ENCODE peak calls at places on chromosomes 1 and 21, in six cellular contexts. One of them, this sample, is unnamed.

GRCh38 chr1:219123041-219123440 is 50.6 kb upstream of the LYPLAL1 start:
- DNase-seq in SK-N-SH: no peak
- DNase-seq in uterus: peak; percentile 37
- DNase-seq in adrenal gland: no peak
- DNase-seq in pancreas: no peak
- DNase-seq in cardiac muscle cell: no peak
- DNase-seq in this sample: peak; percentile 25

GRCh38 chr1:246726881-246727280 is 2.7 kb downstream of the SCCPDH start:
- DNase-seq in SK-N-SH: no peak
- DNase-seq in uterus: no peak
- DNase-seq in adrenal gland: no peak
- DNase-seq in pancreas: no peak
- DNase-seq in cardiac muscle cell: no peak
- DNase-seq in this sample: no peak

GRCh38 chr1:58848818-58849411 is 65.1 kb upstream of the JUN start:
- DNase-seq in SK-N-SH: peak; percentile 23
- DNase-seq in uterus: peak; percentile 76
- DNase-seq in adrenal gland: peak; percentile 95
- DNase-seq in pancreas: peak; percentile 23
- DNase-seq in cardiac muscle cell: no peak
- DNase-seq in this sample: peak; percentile 82

GRCh38 chr1:2314297-2314802 is 77.0 kb downstream of the MORN1 start:
- DNase-seq in SK-N-SH: peak; percentile 93
- DNase-seq in uterus: peak; percentile 70
- DNase-seq in adrenal gland: peak; percentile 48
- DNase-seq in pancreas: peak; percentile 50
- DNase-seq in cardiac muscle cell: peak; percentile 92
- DNase-seq in this sample: peak; percentile 83

GRCh38 chr1:114457675-114458074 is 53.3 kb downstream of the TRIM33 start:
- DNase-seq in SK-N-SH: no peak
- DNase-seq in uterus: no peak
- DNase-seq in adrenal gland: no peak
- DNase-seq in pancreas: no peak
- DNase-seq in cardiac muscle cell: no peak
- DNase-seq in this sample: no peak

GRCh38 chr1:8862528-8862927 is 16.0 kb downstream of the ENO1 start:
- DNase-seq in SK-N-SH: peak; percentile 63
- DNase-seq in uterus: no peak
- DNase-seq in adrenal gland: no peak
- DNase-seq in pancreas: no peak
- DNase-seq in cardiac muscle cell: no peak
- DNase-seq in this sample: no peak

GRCh38 chr21:33587792-33588484 is 546 bp downstream of the DONSON start:
- DNase-seq in SK-N-SH: no peak
- DNase-seq in uterus: peak; percentile 41
- DNase-seq in adrenal gland: peak; percentile 25
- DNase-seq in pancreas: peak; percentile 30
- DNase-seq in cardiac muscle cell: peak; percentile 31
- DNase-seq in this sample: peak; percentile 49

GRCh38 chr1:174877208-174877673 is 122.5 kb upstream of the CACYBP start:
- DNase-seq in SK-N-SH: no peak
- DNase-seq in uterus: no peak
- DNase-seq in adrenal gland: no peak
- DNase-seq in pancreas: peak; percentile 51
- DNase-seq in cardiac muscle cell: no peak
- DNase-seq in this sample: no peak

GRCh38 chr1:49102752-49103151 is 326.1 kb upstream of the BEND5 start:
- DNase-seq in SK-N-SH: no peak
- DNase-seq in uterus: no peak
- DNase-seq in adrenal gland: no peak
- DNase-seq in pancreas: no peak
- DNase-seq in cardiac muscle cell: no peak
- DNase-seq in this sample: no peak

GRCh38 chr1:236534164-236534651 is 10.4 kb downstream of the LGALS8 start:
- DNase-seq in SK-N-SH: no peak
- DNase-seq in uterus: no peak
- DNase-seq in adrenal gland: no peak
- DNase-seq in pancreas: no peak
- DNase-seq in cardiac muscle cell: no peak
- DNase-seq in this sample: no peak

GRCh38 chr1:223227486-223228196 is 84.6 kb upstream of the TLR5 start:
- DNase-seq in SK-N-SH: no peak
- DNase-seq in uterus: no peak
- DNase-seq in adrenal gland: no peak
- DNase-seq in pancreas: no peak
- DNase-seq in cardiac muscle cell: no peak
- DNase-seq in this sample: no peak

DNA sequence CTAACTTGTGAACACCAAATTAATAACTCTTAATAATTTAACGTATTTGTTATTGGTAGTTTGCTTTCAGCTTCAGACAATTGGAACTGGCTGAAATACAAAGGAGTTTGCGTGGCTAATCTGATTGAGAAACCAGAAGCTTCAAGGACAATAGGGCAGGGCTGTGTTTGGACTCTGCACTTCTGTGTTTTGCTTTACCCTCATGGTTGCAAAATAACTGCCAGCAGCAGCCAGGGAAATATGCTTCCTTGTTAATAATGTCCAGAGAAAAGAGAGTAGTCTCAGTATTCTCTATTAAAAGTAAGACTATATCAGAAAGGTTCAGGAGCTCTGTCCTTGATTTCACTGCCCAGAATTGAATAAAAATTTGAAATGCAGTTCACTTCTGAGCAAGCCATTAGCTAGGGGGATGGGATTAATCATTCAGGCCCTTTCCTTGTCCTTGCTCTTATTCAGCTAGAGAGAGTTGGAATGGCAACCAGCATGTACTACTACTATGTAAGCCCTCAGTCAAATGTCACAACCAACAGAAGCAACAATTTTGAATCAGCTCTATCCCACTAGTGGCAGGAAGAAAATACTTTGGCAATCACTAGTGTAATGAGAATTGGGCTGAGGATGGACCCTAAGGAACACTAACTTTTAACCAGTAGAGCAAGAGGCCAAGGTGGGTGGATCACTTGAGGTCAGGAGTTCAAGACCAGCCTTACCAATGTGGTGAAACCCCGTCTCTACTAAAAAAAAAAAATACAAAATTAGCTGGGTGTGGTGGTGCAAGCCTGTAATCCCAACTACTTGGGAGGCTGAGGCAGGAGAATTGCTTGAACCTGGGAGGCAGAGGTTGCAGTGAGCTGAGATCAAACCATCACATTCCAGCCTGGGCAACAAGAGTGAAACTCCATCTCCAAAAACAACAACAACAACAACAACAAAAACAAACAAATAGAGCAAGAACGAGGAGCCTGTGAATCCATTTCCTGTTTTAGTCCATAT is 76.8 kb downstream of the POU2F1 start:
- DNase-seq in SK-N-SH: no peak
- DNase-seq in uterus: no peak
- DNase-seq in adrenal gland: peak; percentile 76
- DNase-seq in pancreas: peak; percentile 22
- DNase-seq in cardiac muscle cell: no peak
- DNase-seq in this sample: no peak
- H3K4me3 ChIP-seq in SK-N-SH: no peak overlapping the region
- H3K4me3 ChIP-seq in uterus: no peak overlapping the region
- H3K4me3 ChIP-seq in adrenal gland: no peak overlapping the region
- H3K4me3 ChIP-seq in pancreas: no peak overlapping the region
- H3K4me3 ChIP-seq in cardiac muscle cell: no peak overlapping the region
- H3K4me3 ChIP-seq in this sample: no peak overlapping the region

DNA sequence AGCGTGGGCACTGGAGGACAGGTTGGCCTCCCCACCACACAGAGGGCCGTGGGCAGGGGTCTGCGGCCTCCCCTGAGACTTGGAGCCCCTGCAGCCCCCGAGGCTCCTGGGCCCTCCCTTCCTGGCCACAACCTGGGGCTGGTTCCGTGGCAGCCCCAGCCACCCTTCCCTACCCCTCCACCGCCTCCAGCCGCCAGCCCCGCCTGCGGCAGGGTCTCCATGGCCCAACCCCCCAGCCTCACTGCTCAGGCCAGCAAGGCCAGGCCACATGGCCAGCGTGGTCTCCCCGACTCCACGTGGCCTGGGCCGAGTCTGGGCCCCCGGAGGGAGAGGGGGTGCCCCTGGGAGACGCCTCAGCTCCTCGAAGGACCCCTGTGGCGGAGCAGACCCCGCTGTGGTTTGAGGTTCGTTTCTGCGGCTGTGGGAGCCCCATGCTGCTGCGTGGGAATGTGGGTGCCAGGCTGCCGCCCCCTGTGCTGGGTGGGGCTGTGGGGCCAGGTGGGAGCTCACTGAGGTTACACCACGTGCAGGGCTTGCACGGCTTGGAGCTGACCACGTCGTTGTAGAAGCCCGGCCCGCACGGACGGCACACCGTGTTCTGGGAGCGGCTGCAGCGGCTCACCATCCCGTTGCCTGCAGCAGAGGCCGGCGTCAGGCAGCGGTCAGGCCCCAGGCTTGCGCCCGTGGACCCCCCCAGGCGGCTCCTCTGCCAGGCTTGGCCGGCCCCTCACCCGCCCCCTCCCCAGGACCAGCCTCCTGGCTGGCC is 617 bp downstream of the TNFRSF4 start:
- DNase-seq in SK-N-SH: peak; percentile 36
- DNase-seq in uterus: no peak
- DNase-seq in adrenal gland: no peak
- DNase-seq in pancreas: no peak
- DNase-seq in cardiac muscle cell: no peak
- DNase-seq in this sample: peak; percentile 55
- H3K27ac ChIP-seq in SK-N-SH: no peak overlapping the region
- H3K27ac ChIP-seq in uterus: no peak overlapping the region
- H3K27ac ChIP-seq in adrenal gland: no peak overlapping the region
- H3K27ac ChIP-seq in pancreas: no peak overlapping the region
- H3K27ac ChIP-seq in cardiac muscle cell: no peak overlapping the region
- H3K27ac ChIP-seq in this sample: no peak overlapping the region

GRCh38 chr1:156122519-156123355 is 8.2 kb downstream of the LMNA start:
- DNase-seq in SK-N-SH: no peak
- DNase-seq in uterus: peak; percentile 92
- DNase-seq in adrenal gland: peak; percentile 93
- DNase-seq in pancreas: peak; percentile 86
- DNase-seq in cardiac muscle cell: peak; percentile 64
- DNase-seq in this sample: peak; percentile 93

GRCh38 chr1:156121441-156121840 is 6.9 kb downstream of the LMNA start:
- DNase-seq in SK-N-SH: no peak
- DNase-seq in uterus: no peak
- DNase-seq in adrenal gland: no peak
- DNase-seq in pancreas: no peak
- DNase-seq in cardiac muscle cell: no peak
- DNase-seq in this sample: no peak

GRCh38 chr1:156123356-156124196 is 9.1 kb downstream of the LMNA start:
- DNase-seq in SK-N-SH: peak; percentile 79
- DNase-seq in uterus: peak; percentile 97
- DNase-seq in adrenal gland: peak; percentile 97
- DNase-seq in pancreas: peak; percentile 93
- DNase-seq in cardiac muscle cell: peak; percentile 96
- DNase-seq in this sample: peak; percentile 97

GRCh38 chr1:156120318-156120717 is 5.8 kb downstream of the LMNA start:
- DNase-seq in SK-N-SH: no peak
- DNase-seq in uterus: no peak
- DNase-seq in adrenal gland: no peak
- DNase-seq in pancreas: no peak
- DNase-seq in cardiac muscle cell: no peak
- DNase-seq in this sample: no peak

GRCh38 chr1:156122086-156122485 is 7.6 kb downstream of the LMNA start:
- DNase-seq in SK-N-SH: no peak
- DNase-seq in uterus: no peak
- DNase-seq in adrenal gland: no peak
- DNase-seq in pancreas: no peak
- DNase-seq in cardiac muscle cell: no peak
- DNase-seq in this sample: no peak
- H3K4me3 ChIP-seq in SK-N-SH: peak overlapping the region; percentile 3
- H3K4me3 ChIP-seq in uterus: peak overlapping the region; percentile 29
- H3K4me3 ChIP-seq in adrenal gland: no peak overlapping the region
- H3K4me3 ChIP-seq in pancreas: peak overlapping the region; percentile 22
- H3K4me3 ChIP-seq in cardiac muscle cell: no peak overlapping the region
- H3K4me3 ChIP-seq in this sample: peak overlapping the region; percentile 99

GRCh38 chr1:84143796-84144565 is at the start of gene PRKACB:
- DNase-seq in SK-N-SH: no peak
- DNase-seq in uterus: no peak
- DNase-seq in adrenal gland: no peak
- DNase-seq in pancreas: no peak
- DNase-seq in cardiac muscle cell: no peak
- DNase-seq in this sample: no peak
- H3K27ac ChIP-seq in SK-N-SH: peak within 1 kb of the TSS; percentile 23
- H3K27ac ChIP-seq in uterus: no peak within 1 kb of the TSS
- H3K27ac ChIP-seq in adrenal gland: no peak within 1 kb of the TSS
- H3K27ac ChIP-seq in pancreas: peak within 1 kb of the TSS; percentile 75
- H3K27ac ChIP-seq in cardiac muscle cell: no peak within 1 kb of the TSS
- H3K27ac ChIP-seq in this sample: no peak within 1 kb of the TSS

GRCh38 chr1:200041337-200042118 is 14.0 kb downstream of the NR5A2 start:
- DNase-seq in SK-N-SH: no peak
- DNase-seq in uterus: no peak
- DNase-seq in adrenal gland: no peak
- DNase-seq in pancreas: no peak
- DNase-seq in cardiac muscle cell: no peak
- DNase-seq in this sample: no peak

GRCh38 chr1:200040516-200041138 is 13.1 kb downstream of the NR5A2 start:
- DNase-seq in SK-N-SH: peak; percentile 53
- DNase-seq in uterus: no peak
- DNase-seq in adrenal gland: no peak
- DNase-seq in pancreas: peak; percentile 58
- DNase-seq in cardiac muscle cell: no peak
- DNase-seq in this sample: no peak

GRCh38 chr1:200042119-200042436 is 14.6 kb downstream of the NR5A2 start:
- DNase-seq in SK-N-SH: peak; percentile 25
- DNase-seq in uterus: no peak
- DNase-seq in adrenal gland: no peak
- DNase-seq in pancreas: no peak
- DNase-seq in cardiac muscle cell: no peak
- DNase-seq in this sample: no peak

GRCh38 chr1:200043330-200043668 is 15.8 kb downstream of the NR5A2 start:
- DNase-seq in SK-N-SH: no peak
- DNase-seq in uterus: no peak
- DNase-seq in adrenal gland: no peak
- DNase-seq in pancreas: no peak
- DNase-seq in cardiac muscle cell: no peak
- DNase-seq in this sample: no peak

GRCh38 chr1:200042437-200043329 is 15.2 kb downstream of the NR5A2 start:
- DNase-seq in SK-N-SH: peak; percentile 44
- DNase-seq in uterus: no peak
- DNase-seq in adrenal gland: no peak
- DNase-seq in pancreas: peak; percentile 75
- DNase-seq in cardiac muscle cell: no peak
- DNase-seq in this sample: no peak
- H3K4me3 ChIP-seq in SK-N-SH: peak overlapping the region; percentile 17
- H3K4me3 ChIP-seq in uterus: peak overlapping the region; percentile 10
- H3K4me3 ChIP-seq in adrenal gland: no peak overlapping the region
- H3K4me3 ChIP-seq in pancreas: peak overlapping the region; percentile 58
- H3K4me3 ChIP-seq in cardiac muscle cell: peak overlapping the region; percentile 13
- H3K4me3 ChIP-seq in this sample: peak overlapping the region; percentile 50